ENCODE peak calls at places on chromosomes 16 and 17, in ten cellular contexts. P is activated naive CD8-positive, alpha-beta T cell treated with anti-CD3 and anti-CD28 coated beads for 36 hours; V is substantia nigra; Q is fibroblast of the aortic adventitia; X is naive thymus-derived CD8-positive, alpha-beta T cell; B is pulmonary artery endothelial cell; E is HT-29; Y is hypothalamus; H is stimulated activated CD4-positive, alpha-beta T cell treated with anti-CD3 and anti-CD28 coated beads, Interleukin-1b, Interleukin-23, amount 100 ng/mL, for 24 hours; W is colonic mucosa. L is an unnamed sample.

GRCh38 chr17:30337393-30337999 is 3.6 kb upstream of the TMIGD1 start:
- DNase-seq in P (no peak), V (no peak), Q (no peak), X (no peak), B (no peak), E (no peak), Y (no peak), H (no peak), W (no peak), L (no peak)

GRCh38 chr17:65576939-65577338 is 15.5 kb upstream of the AXIN2 start:
- DNase-seq in P (no peak), V (no peak), Q (no peak), X (no peak), B (no peak), E (no peak), Y (no peak), H (no peak), W (peak; percentile 89), L (no peak)

GRCh38 chr16:67820608-67821259 is 14.0 kb downstream of the TSNAXIP1 start:
- DNase-seq in P (no peak), V (no peak), Q (no peak), X (no peak), B (no peak), E (peak; percentile 42), Y (no peak), H (no peak), W (no peak), L (no peak)

GRCh38 chr16:87324411-87325275 is 7.5 kb upstream of the C16orf95 start:
- DNase-seq in P (peak; percentile 39), V (no peak), Q (peak; percentile 34), X (peak; percentile 42), B (no peak), E (no peak), Y (no peak), H (peak; percentile 21), W (no peak), L (no peak)

GRCh38 chr17:81518785-81519283 is 6.2 kb upstream of the ACTG1 start:
- DNase-seq in P (peak; percentile 50), V (no peak), Q (no peak), X (no peak), B (no peak), E (peak; percentile 71), Y (no peak), H (no peak), W (peak; percentile 79), L (no peak)

GRCh38 chr17:1362964-1363363 is 37.1 kb downstream of the YWHAE start:
- DNase-seq in P (no peak), V (no peak), Q (peak; percentile 68), X (no peak), B (no peak), E (no peak), Y (no peak), H (no peak), W (peak; percentile 25), L (no peak)

GRCh38 chr17:56595831-56596740 is 2.6 kb downstream of the NOG start:
- DNase-seq in P (peak; percentile 50), V (no peak), Q (no peak), X (no peak), B (no peak), E (no peak), Y (no peak), H (no peak), W (no peak), L (no peak)

GRCh38 chr17:66791337-66791736 is 43.6 kb upstream of the CACNG5 start:
- DNase-seq in P (no peak), V (no peak), Q (no peak), X (no peak), B (no peak), E (no peak), Y (no peak), H (no peak), W (no peak), L (no peak)

L was measured in T1000.